ENCODE peak calls at places on chromosome 18, in ten cellular contexts. I is neuronal stem cell, X is colonic mucosa, Y is MM.1S, B is neural progenitor cell, G is K562, R is mammary epithelial cell, L is H1, A is HepG2, K is fibroblast of lung. H is an unnamed sample.

GRCh38 chr18:44458777-44459176 is 221.9 kb upstream of the SETBP1 start:
- DNase-seq in I (no peak), X (no peak), Y (no peak), B (no peak), G (no peak), R (peak; percentile 91), L (no peak), A (no peak), K (peak; percentile 66), H (peak; percentile 40)

GRCh38 chr18:22485808-22486244 is 68.1 kb upstream of the CTAGE1 start:
- DNase-seq in I (no peak), X (no peak), Y (no peak), B (no peak), G (no peak), R (peak; percentile 69), L (no peak), A (no peak), K (peak; percentile 83), H (no peak)

GRCh38 chr18:48313803-48314202 is 95.4 kb downstream of the ZBTB7C start:
- DNase-seq in I (no peak), X (no peak), Y (no peak), B (no peak), G (no peak), R (no peak), L (no peak), A (no peak), K (no peak), H (no peak)

GRCh38 chr18:25169701-25170100 is 182.3 kb downstream of the ZNF521 start:
- DNase-seq in I (no peak), X (no peak), Y (no peak), B (no peak), G (no peak), R (no peak), L (no peak), A (no peak), K (peak; percentile 40), H (no peak)

GRCh38 chr18:12309683-12310198 is 1.7 kb downstream of the TUBB6 start:
- DNase-seq in I (no peak), X (no peak), Y (no peak), B (no peak), G (no peak), R (peak; percentile 71), L (no peak), A (no peak), K (no peak), H (peak; percentile 68)

GRCh38 chr18:24987271-24987932 is 364.6 kb downstream of the ZNF521 start:
- DNase-seq in I (peak; percentile 11), X (no peak), Y (no peak), B (peak; percentile 41), G (no peak), R (peak; percentile 14), L (no peak), A (no peak), K (peak; percentile 34), H (peak; percentile 35)

GRCh38 chr18:12246849-12247808 is 7.0 kb upstream of the CIDEA start:
- DNase-seq in I (no peak), X (no peak), Y (peak; percentile 23), B (peak; percentile 82), G (peak; percentile 78), R (no peak), L (peak; percentile 44), A (peak; percentile 10), K (peak; percentile 25), H (peak; percentile 37)

GRCh38 chr18:5770176-5770575 is 125.1 kb downstream of the TMEM200C start:
- DNase-seq in I (no peak), X (no peak), Y (no peak), B (no peak), G (no peak), R (no peak), L (no peak), A (no peak), K (no peak), H (no peak)

DNA sequence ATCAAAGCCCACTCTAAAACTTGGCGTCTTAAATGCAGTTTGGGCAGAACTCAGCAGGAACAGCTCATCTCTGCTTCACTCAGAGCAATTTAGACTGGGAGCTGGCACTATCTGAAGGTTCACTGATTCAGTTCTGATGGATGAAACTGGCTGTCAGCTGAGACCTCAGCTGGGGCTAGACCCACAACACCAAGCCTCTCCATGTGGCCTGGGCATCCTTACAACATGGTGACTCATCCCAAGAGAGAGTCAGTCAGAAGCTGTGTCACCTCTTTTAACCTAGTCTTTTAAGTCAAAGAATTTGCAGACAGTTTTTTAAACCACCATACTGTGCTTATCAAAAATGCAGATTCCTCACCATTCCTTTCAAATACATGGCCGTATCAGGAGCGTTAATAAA is 62.6 kb upstream of the ZNF397 start:
- DNase-seq in I (no peak), X (no peak), Y (no peak), B (no peak), G (no peak), R (peak; percentile 62), L (no peak), A (no peak), K (peak; percentile 77), H (no peak)
- H3K9ac ChIP-seq in I (no peak overlapping the region), X (no peak overlapping the region), Y (no peak overlapping the region), B (no peak overlapping the region), G (no peak overlapping the region), R (no peak overlapping the region), L (no peak overlapping the region), A (no peak overlapping the region), K (no peak overlapping the region), H (no peak overlapping the region)

GRCh38 chr18:79945118-79946042 is 6.1 kb downstream of the SLC66A2 start:
- DNase-seq in I (no peak), X (peak; percentile 19), Y (no peak), B (no peak), G (no peak), R (no peak), L (no peak), A (no peak), K (no peak), H (no peak)

GRCh38 chr18:79947881-79948610 is 3.4 kb downstream of the SLC66A2 start:
- DNase-seq in I (no peak), X (peak; percentile 59), Y (no peak), B (no peak), G (no peak), R (no peak), L (no peak), A (peak; percentile 63), K (no peak), H (no peak)

GRCh38 chr18:79944746-79945117 is 6.7 kb downstream of the SLC66A2 start:
- DNase-seq in I (no peak), X (peak; percentile 18), Y (no peak), B (no peak), G (no peak), R (no peak), L (no peak), A (no peak), K (no peak), H (no peak)

GRCh38 chr18:79948719-79949411 is 2.6 kb downstream of the SLC66A2 start:
- DNase-seq in I (no peak), X (peak; percentile 19), Y (no peak), B (no peak), G (no peak), R (no peak), L (no peak), A (no peak), K (no peak), H (no peak)

DNA sequence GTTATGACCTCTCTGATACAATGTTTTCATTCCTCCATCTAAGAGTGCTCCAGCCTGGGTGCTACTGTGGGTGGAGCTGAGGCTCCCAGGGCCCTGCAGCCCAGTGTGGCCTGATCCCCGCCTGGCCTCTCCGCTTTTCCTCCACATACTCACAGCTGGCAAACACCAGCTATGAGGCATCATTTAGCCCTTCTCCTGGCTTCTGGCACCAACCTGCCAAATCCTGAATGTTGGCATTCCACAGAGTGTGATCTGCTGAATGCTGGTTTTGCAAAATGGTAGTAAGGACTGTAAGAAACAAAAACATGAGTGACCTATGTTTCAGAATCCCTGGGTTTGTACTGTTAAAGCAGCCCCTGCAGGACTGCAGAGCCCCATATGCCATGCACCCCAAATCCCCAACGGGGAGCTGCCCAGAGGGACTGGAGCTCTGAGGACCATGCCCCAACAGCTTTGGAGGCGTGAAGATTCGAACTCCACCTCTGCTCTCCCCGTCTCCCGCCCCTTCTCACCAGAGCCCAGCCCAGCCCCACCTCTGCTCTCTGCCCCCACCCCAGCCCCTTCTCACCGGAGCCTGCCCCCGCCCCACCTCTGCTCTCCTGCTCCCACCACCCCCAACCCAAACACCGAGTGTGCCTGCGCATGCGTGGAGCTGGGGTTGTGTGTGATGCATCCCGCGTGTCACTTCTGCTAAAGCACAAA is 4.2 kb downstream of the SLC66A2 start:
- DNase-seq in I (no peak), X (peak; percentile 28), Y (no peak), B (no peak), G (no peak), R (peak; percentile 68), L (no peak), A (no peak), K (no peak), H (no peak)
- H3K4me3 ChIP-seq in I (no peak overlapping the region), X (no peak overlapping the region), Y (no peak overlapping the region), B (no peak overlapping the region), G (no peak overlapping the region), R (no peak overlapping the region), L (no peak overlapping the region), A (peak overlapping the region; percentile 88), K (no peak overlapping the region), H (no peak overlapping the region)

GRCh38 chr18:68944826-68945225 is 146.9 kb downstream of the CCDC102B start:
- DNase-seq in I (no peak), X (no peak), Y (no peak), B (no peak), G (no peak), R (no peak), L (no peak), A (no peak), K (no peak), H (no peak)

GRCh38 chr18:68940039-68940438 is 142.2 kb downstream of the CCDC102B start:
- DNase-seq in I (no peak), X (no peak), Y (no peak), B (no peak), G (no peak), R (no peak), L (no peak), A (no peak), K (peak; percentile 55), H (no peak)

GRCh38 chr18:68942230-68942629 is 144.3 kb downstream of the CCDC102B start:
- DNase-seq in I (no peak), X (no peak), Y (no peak), B (no peak), G (no peak), R (no peak), L (no peak), A (no peak), K (no peak), H (no peak)

GRCh38 chr18:68940754-68941153 is 142.9 kb downstream of the CCDC102B start:
- DNase-seq in I (no peak), X (no peak), Y (no peak), B (no peak), G (no peak), R (no peak), L (no peak), A (peak; percentile 7), K (no peak), H (no peak)

GRCh38 chr18:68944330-68944729 is 146.4 kb downstream of the CCDC102B start:
- DNase-seq in I (no peak), X (no peak), Y (no peak), B (no peak), G (no peak), R (no peak), L (no peak), A (no peak), K (no peak), H (no peak)
- H3K9ac ChIP-seq in I (no peak overlapping the region), X (no peak overlapping the region), Y (no peak overlapping the region), B (no peak overlapping the region), G (no peak overlapping the region), R (no peak overlapping the region), L (no peak overlapping the region), A (no peak overlapping the region), K (no peak overlapping the region), H (no peak overlapping the region)

GRCh38 chr18:78979682-78980278 is at the start of gene SALL3:
- DNase-seq in I (no peak), X (no peak), Y (no peak), B (peak; percentile 94), G (no peak), R (no peak), L (no peak), A (no peak), K (no peak), H (no peak)

GRCh38 chr18:78976697-78977626 is 2.7 kb upstream of the SALL3 start:
- DNase-seq in I (no peak), X (no peak), Y (no peak), B (peak; percentile 49), G (no peak), R (no peak), L (no peak), A (no peak), K (no peak), H (no peak)

GRCh38 chr18:78979058-78979680 is 449 bp upstream of the SALL3 start:
- DNase-seq in I (no peak), X (no peak), Y (no peak), B (peak; percentile 87), G (no peak), R (no peak), L (no peak), A (no peak), K (no peak), H (no peak)

GRCh38 chr18:78978336-78979057 is 1.1 kb upstream of the SALL3 start:
- DNase-seq in I (no peak), X (no peak), Y (no peak), B (peak; percentile 62), G (no peak), R (no peak), L (no peak), A (no peak), K (no peak), H (no peak)

GRCh38 chr18:78977627-78978271 is 1.9 kb upstream of the SALL3 start:
- DNase-seq in I (no peak), X (no peak), Y (no peak), B (peak; percentile 80), G (no peak), R (no peak), L (no peak), A (no peak), K (no peak), H (no peak)
- H3K4me3 ChIP-seq in I (no peak overlapping the region), X (no peak overlapping the region), Y (no peak overlapping the region), B (peak overlapping the region; percentile 61), G (no peak overlapping the region), R (no peak overlapping the region), L (peak overlapping the region; percentile 63), A (no peak overlapping the region), K (no peak overlapping the region), H (no peak overlapping the region)